ENCODE peak calls at places on chromosomes 16 and 17, in nine cellular contexts. X is GM12878, O is lower leg skin, A is heart left ventricle, E is tibial nerve, U is stomach, Y is IMR-90, Z is A549, G is prostate gland. L is an unnamed sample.

GRCh38 chr17:29566473-29567361 is at the start of gene ABHD15:
- DNase-seq in Y (peak), E (peak), O (peak), Z (peak), X (no peak), G (peak), U (peak), A (peak), L (peak)

GRCh38 chr16:75304521-75305363 is 53.3 kb upstream of the BCAR1 start:
- DNase-seq in E (no peak), U (peak), O (peak), G (no peak), X (no peak), Y (peak), Z (peak), A (peak), L (peak)

GRCh38 chr17:81034168-81034777 is 678 bp upstream of the BAIAP2 start:
- DNase-seq in X (no peak), Y (no peak), A (no peak), Z (no peak), G (no peak), E (no peak), U (no peak), O (no peak), L (no peak)

GRCh38 chr17:20315321-20315720 is 152.0 kb downstream of the LGALS9B start:
- DNase-seq in O (no peak), X (no peak), U (no peak), E (no peak), A (no peak), G (no peak), Y (no peak), Z (no peak), L (no peak)

GRCh38 chr16:22210285-22210684 is 4.2 kb downstream of the EEF2K start:
- DNase-seq in E (no peak), O (no peak), X (no peak), A (no peak), Y (no peak), G (no peak), U (no peak), Z (no peak), L (no peak)

GRCh38 chr16:56711862-56712261 is 18.1 kb upstream of the NUP93 start:
- DNase-seq in U (no peak), E (no peak), X (no peak), Y (peak), O (no peak), Z (no peak), G (no peak), A (no peak), L (no peak)

GRCh38 chr17:79732804-79733691 is 2.3 kb downstream of the ENPP7 start:
- DNase-seq in X (peak), O (no peak), Z (no peak), Y (no peak), G (no peak), U (peak), E (no peak), A (no peak), L (no peak)

GRCh38 chr17:77527394-77527793 is 386.6 kb downstream of the SEC14L1 start:
- DNase-seq in U (peak), G (no peak), A (no peak), X (no peak), O (no peak), E (no peak), Y (no peak), Z (no peak), L (no peak)

GRCh38 chr17:43578699-43579569 is 32.8 kb upstream of the ETV4 start:
- DNase-seq in O (no peak), X (peak), Y (peak), A (peak), Z (no peak), G (no peak), U (no peak), E (no peak), L (no peak)

GRCh38 chr17:65254166-65254565 is 117.0 kb downstream of the RGS9 start:
- DNase-seq in Y (peak), O (no peak), G (no peak), Z (no peak), U (no peak), A (no peak), X (no peak), E (no peak), L (no peak)

GRCh38 chr17:49358638-49359247 is 3.3 kb downstream of the ZNF652 start:
- DNase-seq in E (no peak), G (no peak), Z (no peak), X (peak), Y (no peak), A (no peak), O (no peak), U (no peak), L (no peak)

GRCh38 chr16:19463468-19464315 is 46.0 kb downstream of the TMC5 start:
- DNase-seq in Y (no peak), G (no peak), Z (no peak), E (no peak), X (no peak), O (no peak), A (no peak), U (peak), L (no peak)

GRCh38 chr16:31113420-31114124 is 3.9 kb upstream of the KAT8 start:
- DNase-seq in A (no peak), O (no peak), X (no peak), U (no peak), E (no peak), G (no peak), Y (no peak), Z (no peak), L (no peak)

GRCh38 chr16:55567382-55567781 is 898 bp downstream of the CAPNS2 start:
- DNase-seq in U (no peak), A (no peak), Z (no peak), Y (peak), X (no peak), G (peak), O (no peak), E (no peak), L (peak)

GRCh38 chr16:26983426-26983825 is 83.3 kb upstream of the C16orf82 start:
- DNase-seq in U (no peak), X (no peak), A (no peak), O (no peak), Y (peak), G (no peak), Z (no peak), E (no peak), L (no peak)

GRCh38 chr16:89093602-89094251 is at the start of gene ACSF3:
- DNase-seq in G (peak), Y (peak), E (peak), Z (peak), U (peak), X (no peak), A (peak), O (no peak), L (peak)

GRCh38 chr17:33964344-33964979 is 290.6 kb upstream of the CCL2 start:
- DNase-seq in A (no peak), G (no peak), X (peak), O (no peak), E (no peak), U (no peak), Y (no peak), Z (peak), L (no peak)

GRCh38 chr17:73334771-73335513 is 23.1 kb upstream of the CDC42EP4 start:
- DNase-seq in Y (no peak), G (no peak), O (no peak), E (no peak), A (no peak), X (no peak), Z (no peak), U (peak), L (no peak)

GRCh38 chr17:65220732-65221131 is 83.6 kb downstream of the RGS9 start:
- DNase-seq in G (no peak), X (no peak), Y (no peak), Z (no peak), U (no peak), E (no peak), O (no peak), A (no peak), L (no peak)

GRCh38 chr16:86495357-86495701 is 15.0 kb upstream of the FOXF1 start:
- DNase-seq in Z (no peak), O (no peak), A (no peak), G (no peak), E (no peak), U (no peak), X (no peak), Y (no peak), L (no peak)
- TF ChIP-seq POLR2A in Z (no peak), O (no peak), A (no peak), G (no peak), E (no peak), U (no peak), X (no peak), Y (no peak), L (no peak)

GRCh38 chr17:75688209-75688771 is 21.2 kb downstream of the SAP30BP start:
- DNase-seq in O (no peak), G (no peak), E (no peak), Z (no peak), X (no peak), Y (no peak), A (no peak), U (peak), L (no peak)
- TF ChIP-seq POLR2A in O (no peak), G (no peak), E (no peak), Z (no peak), X (no peak), Y (no peak), A (no peak), U (no peak), L (no peak)

DNA sequence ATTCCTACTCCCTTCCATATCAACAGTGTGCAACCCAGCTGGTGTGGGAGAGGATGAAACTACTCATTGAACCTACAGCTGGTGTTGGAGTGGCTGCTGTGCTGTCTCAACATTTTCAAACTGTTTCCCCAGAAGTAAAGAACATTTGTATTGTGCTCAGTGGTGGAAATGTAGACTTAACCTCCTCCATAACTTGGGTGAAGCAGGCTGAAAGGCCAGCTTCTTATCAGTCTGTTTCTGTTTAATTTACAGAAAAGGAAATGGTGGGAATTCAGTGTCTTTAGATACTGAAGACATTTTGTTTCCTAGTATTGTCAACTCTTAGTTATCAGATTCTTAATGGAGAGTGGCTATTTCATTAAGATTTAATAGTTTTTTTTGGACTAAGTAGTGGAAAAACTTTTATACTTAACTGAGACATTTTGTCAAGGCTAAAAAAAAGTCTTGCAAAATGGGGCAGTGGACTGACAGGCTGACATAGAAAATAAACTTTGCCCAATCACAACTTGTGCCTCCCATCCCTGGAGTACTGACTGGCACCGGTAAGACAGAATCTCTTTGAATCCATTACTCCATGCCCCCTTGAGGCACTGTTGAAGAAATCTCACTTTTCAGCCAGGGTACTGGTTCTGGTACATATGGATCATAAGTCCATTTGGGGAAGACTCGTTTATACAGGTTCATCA is 12.5 kb downstream of the TSR1 start:
- DNase-seq in X (no peak), E (no peak), Z (no peak), Y (no peak), A (no peak), U (no peak), G (no peak), O (no peak), L (no peak)
- TF ChIP-seq POLR2A in X (no peak), E (no peak), Z (no peak), Y (no peak), A (no peak), U (no peak), G (no peak), O (no peak), L (no peak)

DNA sequence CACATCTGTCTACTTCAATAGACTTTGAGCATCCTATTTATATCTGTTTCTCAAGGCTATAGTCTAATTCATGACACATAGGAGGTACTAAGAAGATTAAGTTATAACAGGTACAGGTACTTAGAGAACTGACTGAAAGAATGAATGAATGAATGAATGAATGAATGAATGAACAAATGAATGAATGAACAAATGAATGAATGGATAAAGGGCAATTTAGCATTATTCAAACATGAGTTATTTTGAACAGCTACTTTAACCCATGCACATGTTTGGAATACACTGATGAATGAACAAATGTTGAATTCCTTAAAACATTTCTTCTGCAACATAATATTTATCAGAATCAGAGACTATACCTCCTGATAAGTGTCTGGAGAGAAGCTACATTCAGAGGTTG is 1165.6 kb upstream of the CDH8 start:
- DNase-seq in G (no peak), Y (no peak), X (no peak), Z (no peak), U (no peak), E (no peak), O (no peak), A (no peak), L (no peak)
- TF ChIP-seq POLR2A in G (no peak), Y (no peak), X (no peak), Z (no peak), U (no peak), E (no peak), O (no peak), A (no peak), L (no peak)

DNA sequence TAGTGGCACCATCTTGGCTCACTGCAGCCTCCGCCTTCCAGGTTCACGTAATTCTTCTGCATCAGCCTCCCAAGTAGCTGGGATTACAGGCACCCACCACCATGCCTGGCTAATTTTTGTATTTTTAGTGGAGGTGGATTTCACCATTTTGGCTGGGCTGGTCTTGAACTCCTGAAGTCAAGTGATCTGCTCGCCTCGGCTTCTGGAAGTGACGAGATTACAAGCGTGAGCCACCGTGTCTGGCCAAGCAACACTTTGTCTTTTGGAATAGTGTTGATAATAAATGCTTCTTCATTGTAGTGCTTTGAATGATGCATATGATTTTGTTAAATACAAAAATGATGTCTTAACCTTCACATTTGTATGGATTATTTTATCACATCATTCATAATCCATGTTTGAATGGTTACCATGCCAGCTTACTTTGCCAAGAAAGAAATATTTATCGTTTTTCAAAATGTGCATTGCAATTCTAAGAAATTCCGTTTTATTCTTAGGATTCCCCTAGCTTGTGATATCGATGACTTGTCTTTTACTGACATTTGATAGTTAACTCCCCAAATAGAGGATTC is 29.1 kb downstream of the USP10 start:
- DNase-seq in X (no peak), A (no peak), G (no peak), O (no peak), U (no peak), Z (no peak), Y (no peak), E (no peak), L (no peak)
- TF ChIP-seq POLR2A in X (no peak), A (no peak), G (no peak), O (no peak), U (no peak), Z (no peak), Y (no peak), E (no peak), L (no peak)

GRCh38 chr17:82247856-82248671 is 19.2 kb downstream of the SLC16A3 start:
- DNase-seq in U (no peak), O (no peak), A (no peak), Y (no peak), Z (no peak), X (no peak), G (no peak), E (no peak), L (no peak)

GRCh38 chr17:82250868-82251500 is 22.1 kb downstream of the SLC16A3 start:
- DNase-seq in X (no peak), O (no peak), E (no peak), U (no peak), Z (no peak), Y (no peak), G (no peak), A (no peak), L (no peak)

GRCh38 chr17:82248815-82249638 is 20.2 kb downstream of the SLC16A3 start:
- DNase-seq in E (no peak), Y (no peak), A (no peak), Z (no peak), X (no peak), G (no peak), U (no peak), O (no peak), L (no peak)

GRCh38 chr17:82252511-82253178 is 20.9 kb downstream of the CSNK1D start:
- DNase-seq in X (no peak), A (no peak), U (no peak), G (no peak), O (no peak), Y (no peak), E (no peak), Z (no peak), L (no peak)

DNA sequence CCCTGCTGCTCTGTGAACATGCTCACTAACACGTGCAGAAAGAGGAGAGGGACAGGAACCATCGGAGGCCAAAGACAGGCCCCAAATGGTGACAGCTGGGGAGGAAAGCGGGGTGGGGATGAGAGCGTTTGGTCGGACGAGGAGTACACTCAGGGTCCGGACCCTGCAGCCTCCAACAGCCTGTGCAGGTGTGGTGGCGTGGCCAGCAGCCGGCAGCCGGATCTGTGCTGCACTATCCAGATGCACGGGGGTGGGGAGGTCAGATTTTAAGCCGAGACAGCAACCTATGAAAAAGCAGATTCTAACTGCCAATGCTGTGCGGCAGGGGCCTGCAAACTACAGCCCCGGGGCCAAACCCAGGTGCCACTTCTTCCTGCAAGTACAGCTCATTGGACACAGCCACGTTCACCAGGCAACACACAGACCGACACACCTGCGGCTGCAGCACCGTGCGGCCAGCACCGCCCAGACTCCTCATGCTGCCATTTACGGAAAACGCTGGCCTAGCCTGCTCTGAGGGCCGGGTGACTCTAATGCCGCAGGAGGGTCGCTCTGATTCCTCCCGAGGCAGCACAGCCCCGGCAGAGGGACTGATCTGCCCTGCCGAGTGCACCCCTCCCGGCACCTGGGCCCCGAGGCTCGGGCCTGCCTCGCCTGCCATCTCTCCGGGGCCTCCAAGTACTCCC is 21.2 kb downstream of the SLC16A3 start:
- DNase-seq in X (no peak), Y (no peak), E (no peak), G (no peak), Z (no peak), U (no peak), A (no peak), O (no peak), L (no peak)
- TF ChIP-seq POLR2A in X (peak), Y (no peak), E (no peak), G (no peak), Z (no peak), U (no peak), A (no peak), O (no peak), L (no peak)